ENCODE peak calls at places on chromosomes 2 and 18, in four cellular contexts. One of them, this sample, is unnamed.

GRCh38 chr18:2926528-2926927 is 79.7 kb downstream of the EMILIN2 start:
- DNase-seq in stomach: no peak
- DNase-seq in upper lobe of left lung: no peak
- DNase-seq in Peyer's patch: no peak
- DNase-seq in this sample: no peak

GRCh38 chr2:232141591-232141990 is 180.1 kb downstream of the DIS3L2 start:
- DNase-seq in stomach: no peak
- DNase-seq in upper lobe of left lung: no peak
- DNase-seq in Peyer's patch: no peak
- DNase-seq in this sample: no peak

GRCh38 chr2:189874571-189875320 is 90.5 kb downstream of the PMS1 start:
- DNase-seq in stomach: no peak
- DNase-seq in upper lobe of left lung: no peak
- DNase-seq in Peyer's patch: no peak
- DNase-seq in this sample: no peak

GRCh38 chr2:212494413-212495020 is 44.1 kb downstream of the ERBB4 start:
- DNase-seq in stomach: no peak
- DNase-seq in upper lobe of left lung: no peak
- DNase-seq in Peyer's patch: no peak
- DNase-seq in this sample: no peak

GRCh38 chr18:63892544-63892943 is 5.0 kb downstream of the SERPINB2 start:
- DNase-seq in stomach: no peak
- DNase-seq in upper lobe of left lung: no peak
- DNase-seq in Peyer's patch: no peak
- DNase-seq in this sample: no peak

GRCh38 chr18:76451475-76452331 is 43.3 kb downstream of the ZNF516 start:
- DNase-seq in stomach: no peak
- DNase-seq in upper lobe of left lung: peak; percentile 21
- DNase-seq in Peyer's patch: peak; percentile 33
- DNase-seq in this sample: peak; percentile 2

GRCh38 chr2:136645458-136645857 is 119.9 kb upstream of the THSD7B start:
- DNase-seq in stomach: no peak
- DNase-seq in upper lobe of left lung: no peak
- DNase-seq in Peyer's patch: no peak
- DNase-seq in this sample: no peak

GRCh38 chr2:219522111-219523030 is 8.1 kb downstream of the ASIC4 start:
- DNase-seq in stomach: no peak
- DNase-seq in upper lobe of left lung: no peak
- DNase-seq in Peyer's patch: no peak
- DNase-seq in this sample: no peak

GRCh38 chr18:35041752-35042379 is 653 bp downstream of the MAPRE2 start:
- DNase-seq in stomach: no peak
- DNase-seq in upper lobe of left lung: no peak
- DNase-seq in Peyer's patch: no peak
- DNase-seq in this sample: no peak

GRCh38 chr2:33848486-33848885 is 249.4 kb upstream of the FAM98A start:
- DNase-seq in stomach: no peak
- DNase-seq in upper lobe of left lung: no peak
- DNase-seq in Peyer's patch: no peak
- DNase-seq in this sample: no peak

GRCh38 chr2:5111581-5111980 is 580.6 kb upstream of the SOX11 start:
- DNase-seq in stomach: no peak
- DNase-seq in upper lobe of left lung: no peak
- DNase-seq in Peyer's patch: no peak
- DNase-seq in this sample: no peak
- H3K9me3 ChIP-seq in stomach: peaks cover 43% of the 10 kb centered on the region
- H3K9me3 ChIP-seq in upper lobe of left lung: peaks cover 12% of the 10 kb centered on the region
- H3K9me3 ChIP-seq in Peyer's patch: peaks cover 4% of the 10 kb centered on the region
- H3K9me3 ChIP-seq in this sample: peaks cover 26% of the 10 kb centered on the region

GRCh38 chr2:120743657-120744056 is 8.0 kb downstream of the GLI2 start:
- DNase-seq in stomach: no peak
- DNase-seq in upper lobe of left lung: peak; percentile 6
- DNase-seq in Peyer's patch: peak; percentile 9
- DNase-seq in this sample: no peak

GRCh38 chr2:120740375-120740764 is 4.7 kb downstream of the GLI2 start:
- DNase-seq in stomach: no peak
- DNase-seq in upper lobe of left lung: no peak
- DNase-seq in Peyer's patch: no peak
- DNase-seq in this sample: no peak

GRCh38 chr2:120738786-120739771 is 3.4 kb downstream of the GLI2 start:
- DNase-seq in stomach: peak; percentile 57
- DNase-seq in upper lobe of left lung: peak; percentile 43
- DNase-seq in Peyer's patch: peak; percentile 26
- DNase-seq in this sample: no peak

GRCh38 chr2:120741514-120742448 is 6.1 kb downstream of the GLI2 start:
- DNase-seq in stomach: peak; percentile 46
- DNase-seq in upper lobe of left lung: peak; percentile 18
- DNase-seq in Peyer's patch: no peak
- DNase-seq in this sample: no peak

GRCh38 chr2:120740765-120741513 is 5.3 kb downstream of the GLI2 start:
- DNase-seq in stomach: no peak
- DNase-seq in upper lobe of left lung: peak; percentile 20
- DNase-seq in Peyer's patch: peak; percentile 14
- DNase-seq in this sample: no peak
- TF ChIP-seq POLR2A in stomach: no peak
- TF ChIP-seq POLR2A in upper lobe of left lung: no peak
- TF ChIP-seq POLR2A in Peyer's patch: no peak
- TF ChIP-seq POLR2A in this sample: no peak

DNA sequence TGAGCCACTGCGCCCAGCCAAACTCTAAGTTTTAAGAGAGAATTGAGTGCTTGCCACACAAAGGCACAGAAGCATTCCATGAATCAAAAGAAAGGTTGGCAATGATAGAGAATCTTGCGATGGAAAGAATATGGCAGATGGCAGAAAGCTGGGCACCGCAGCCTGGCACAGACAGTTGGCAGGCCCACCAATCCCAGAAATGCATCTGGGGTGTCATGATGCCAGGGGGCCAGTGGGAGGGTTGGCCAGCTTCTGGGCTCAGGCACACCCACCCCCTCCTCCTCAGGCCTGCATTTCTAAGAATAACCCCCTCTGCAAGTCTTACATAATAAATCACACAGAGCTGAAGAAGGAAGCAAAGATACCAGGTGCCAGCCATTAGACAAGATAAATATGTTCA is 19.6 kb downstream of the ZNF2 start:
- DNase-seq in stomach: no peak
- DNase-seq in upper lobe of left lung: no peak
- DNase-seq in Peyer's patch: no peak
- DNase-seq in this sample: no peak
- H3K9me3 ChIP-seq in stomach: peaks cover 13% of the 10 kb centered on the region
- H3K9me3 ChIP-seq in upper lobe of left lung: peaks cover 24% of the 10 kb centered on the region
- H3K9me3 ChIP-seq in Peyer's patch: no peaks in the 10 kb centered on the region
- H3K9me3 ChIP-seq in this sample: no peaks in the 10 kb centered on the region

GRCh38 chr2:40746150-40746549 is 294.3 kb upstream of the SLC8A1 start:
- DNase-seq in stomach: no peak
- DNase-seq in upper lobe of left lung: no peak
- DNase-seq in Peyer's patch: no peak
- DNase-seq in this sample: peak; percentile 59
- TF ChIP-seq POLR2A in stomach: no peak
- TF ChIP-seq POLR2A in upper lobe of left lung: no peak
- TF ChIP-seq POLR2A in Peyer's patch: no peak
- TF ChIP-seq POLR2A in this sample: no peak

GRCh38 chr18:65322895-65323294 is 427.9 kb upstream of the CDH7 start:
- DNase-seq in stomach: no peak
- DNase-seq in upper lobe of left lung: no peak
- DNase-seq in Peyer's patch: no peak
- DNase-seq in this sample: no peak

DNA sequence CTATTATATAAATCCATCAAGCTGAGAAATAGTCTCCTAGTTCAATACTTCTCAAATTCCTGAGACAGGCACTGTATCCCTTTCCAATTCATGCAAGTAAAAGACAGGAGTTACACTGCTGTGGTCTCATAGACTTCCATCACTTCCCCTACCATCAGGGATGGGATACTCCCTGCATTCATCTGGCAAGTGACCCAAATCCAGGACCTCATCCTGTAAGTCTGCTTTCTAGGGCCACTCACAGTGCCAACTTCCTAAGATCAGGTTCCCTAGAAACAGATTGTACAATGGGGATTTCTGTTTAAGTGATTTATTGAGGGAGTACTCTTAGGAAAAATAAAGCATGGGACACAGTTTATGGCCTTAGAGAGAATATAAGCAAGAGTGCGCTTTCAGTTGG is 424.0 kb upstream of the CDH7 start:
- DNase-seq in stomach: no peak
- DNase-seq in upper lobe of left lung: no peak
- DNase-seq in Peyer's patch: no peak
- DNase-seq in this sample: no peak
- H3K9me3 ChIP-seq in stomach: no peaks in the 10 kb centered on the region
- H3K9me3 ChIP-seq in upper lobe of left lung: no peaks in the 10 kb centered on the region
- H3K9me3 ChIP-seq in Peyer's patch: no peaks in the 10 kb centered on the region
- H3K9me3 ChIP-seq in this sample: no peaks in the 10 kb centered on the region

GRCh38 chr2:27077231-27077630 is 1.2 kb upstream of the EMILIN1 start:
- DNase-seq in stomach: no peak
- DNase-seq in upper lobe of left lung: no peak
- DNase-seq in Peyer's patch: no peak
- DNase-seq in this sample: no peak

GRCh38 chr2:27080140-27080469 is 1.7 kb downstream of the EMILIN1 start:
- DNase-seq in stomach: no peak
- DNase-seq in upper lobe of left lung: no peak
- DNase-seq in Peyer's patch: no peak
- DNase-seq in this sample: no peak

GRCh38 chr2:27080603-27080938 is 2.2 kb downstream of the EMILIN1 start:
- DNase-seq in stomach: no peak
- DNase-seq in upper lobe of left lung: no peak
- DNase-seq in Peyer's patch: no peak
- DNase-seq in this sample: no peak

GRCh38 chr2:27079233-27080139 is 1.1 kb downstream of the EMILIN1 start:
- DNase-seq in stomach: no peak
- DNase-seq in upper lobe of left lung: no peak
- DNase-seq in Peyer's patch: no peak
- DNase-seq in this sample: no peak

GRCh38 chr2:27078267-27079194 is at the start of gene EMILIN1:
- DNase-seq in stomach: peak; percentile 45
- DNase-seq in upper lobe of left lung: peak; percentile 51
- DNase-seq in Peyer's patch: peak; percentile 75
- DNase-seq in this sample: no peak
- TF ChIP-seq POLR2A in stomach: no peak
- TF ChIP-seq POLR2A in upper lobe of left lung: peak; percentile 54
- TF ChIP-seq POLR2A in Peyer's patch: no peak
- TF ChIP-seq POLR2A in this sample: peak; percentile 17

GRCh38 chr2:79982445-79982844 is 322.1 kb downstream of the LRRTM1 start:
- DNase-seq in stomach: no peak
- DNase-seq in upper lobe of left lung: no peak
- DNase-seq in Peyer's patch: peak; percentile 54
- DNase-seq in this sample: no peak

GRCh38 chr2:79981316-79981715 is 323.2 kb downstream of the LRRTM1 start:
- DNase-seq in stomach: no peak
- DNase-seq in upper lobe of left lung: no peak
- DNase-seq in Peyer's patch: no peak
- DNase-seq in this sample: no peak

GRCh38 chr2:79985571-79985970 is 319.0 kb downstream of the LRRTM1 start:
- DNase-seq in stomach: no peak
- DNase-seq in upper lobe of left lung: no peak
- DNase-seq in Peyer's patch: no peak
- DNase-seq in this sample: no peak

GRCh38 chr2:79984476-79984875 is 320.1 kb downstream of the LRRTM1 start:
- DNase-seq in stomach: no peak
- DNase-seq in upper lobe of left lung: no peak
- DNase-seq in Peyer's patch: no peak
- DNase-seq in this sample: no peak

DNA sequence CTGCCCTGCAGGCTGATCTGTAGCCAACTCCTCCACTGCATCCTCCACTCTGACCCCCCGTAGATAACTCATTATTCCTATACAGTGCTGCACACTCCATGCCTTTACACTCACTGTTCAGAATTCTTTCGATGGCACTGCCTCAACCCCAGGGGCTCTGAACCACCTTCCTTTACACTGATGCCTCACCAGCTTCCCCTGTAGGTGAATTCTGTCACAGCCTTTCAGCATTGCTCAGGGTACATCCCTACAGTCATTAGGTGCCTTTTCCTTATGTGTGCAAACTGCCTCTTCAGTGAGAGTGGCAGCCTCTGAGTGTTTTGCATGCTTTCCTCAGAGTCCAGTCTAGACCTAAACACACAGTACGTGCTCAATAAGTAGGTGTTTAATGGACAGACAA is 319.4 kb downstream of the LRRTM1 start:
- DNase-seq in stomach: no peak
- DNase-seq in upper lobe of left lung: no peak
- DNase-seq in Peyer's patch: no peak
- DNase-seq in this sample: no peak
- H3K9me3 ChIP-seq in stomach: no peaks in the 10 kb centered on the region
- H3K9me3 ChIP-seq in upper lobe of left lung: no peaks in the 10 kb centered on the region
- H3K9me3 ChIP-seq in Peyer's patch: no peaks in the 10 kb centered on the region
- H3K9me3 ChIP-seq in this sample: no peaks in the 10 kb centered on the region

DNA sequence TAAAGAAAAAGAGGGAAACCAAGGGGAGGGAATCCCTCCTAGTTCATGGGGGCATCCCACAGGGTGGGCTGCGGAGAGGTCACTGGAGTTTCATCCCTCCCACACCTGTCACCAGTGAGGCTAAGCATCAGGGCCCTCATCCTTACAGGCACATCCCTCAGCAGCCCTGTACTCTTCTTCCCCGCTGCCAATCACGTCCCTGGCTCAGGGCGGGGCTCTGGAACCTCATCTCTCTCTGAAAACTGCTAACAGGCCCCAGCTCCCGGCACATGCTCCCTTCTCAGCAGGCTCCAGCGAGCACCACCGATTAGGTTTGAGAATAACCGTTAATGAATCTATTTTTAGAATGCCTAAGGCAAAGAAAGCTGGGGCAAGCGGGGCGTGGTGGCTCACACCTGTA is 13.0 kb downstream of the UXS1 start:
- DNase-seq in stomach: no peak
- DNase-seq in upper lobe of left lung: no peak
- DNase-seq in Peyer's patch: no peak
- DNase-seq in this sample: no peak
- TF ChIP-seq POLR2A in stomach: no peak
- TF ChIP-seq POLR2A in upper lobe of left lung: no peak
- TF ChIP-seq POLR2A in Peyer's patch: no peak
- TF ChIP-seq POLR2A in this sample: no peak